ENCODE peak calls at places on chromosomes 5 and 9, in seven cellular contexts. U is breast epithelium; J is IMR-90; H is CD8-positive, alpha-beta memory T cell; B is Peyer's patch; C is prostate gland; M is effector memory CD4-positive, alpha-beta T cell. N is an unnamed sample.

GRCh38 chr5:85663708-85664031 is 954.1 kb upstream of the COX7C start:
- DNase-seq in B (no peak), J (no peak), U (no peak), C (no peak), M (no peak), H (no peak), N (no peak)

GRCh38 chr9:8760000-8760767 is 960.6 kb upstream of the DMAC1 start:
- DNase-seq in H (no peak), J (no peak), M (no peak), C (no peak), U (no peak), B (no peak), N (no peak)

GRCh38 chr9:137634016-137634415 is 15.2 kb downstream of the EHMT1 start:
- DNase-seq in H (no peak), B (no peak), M (no peak), U (no peak), C (no peak), J (no peak), N (no peak)

GRCh38 chr9:5582835-5583195 is 46.1 kb upstream of the RIC1 start:
- DNase-seq in M (no peak), C (no peak), J (peak; percentile 89), H (peak; percentile 33), B (peak; percentile 65), U (no peak), N (no peak)

GRCh38 chr5:116769470-116769869 is 194.8 kb upstream of the SEMA6A start:
- DNase-seq in C (no peak), H (no peak), U (no peak), B (no peak), J (no peak), M (no peak), N (no peak)

GRCh38 chr9:135506327-135507103 is 6.0 kb downstream of the MRPS2 start:
- DNase-seq in J (no peak), M (no peak), B (no peak), H (no peak), U (no peak), C (no peak), N (no peak)

GRCh38 chr9:134619983-134620612 is 21.5 kb upstream of the COL5A1 start:
- DNase-seq in M (no peak), J (no peak), H (no peak), U (peak; percentile 48), C (no peak), B (peak; percentile 25), N (no peak)

GRCh38 chr5:154818459-154819116 is 31.8 kb downstream of the FAXDC2 start:
- DNase-seq in B (peak; percentile 22), J (no peak), C (no peak), U (no peak), H (no peak), M (no peak), N (no peak)

GRCh38 chr9:36731576-36731975 is 158.9 kb downstream of the MELK start:
- DNase-seq in U (no peak), H (no peak), B (no peak), J (peak; percentile 74), M (no peak), C (no peak), N (no peak)

GRCh38 chr5:8861764-8862163 is 684.1 kb downstream of the SEMA5A start:
- DNase-seq in J (no peak), M (no peak), C (no peak), U (no peak), H (no peak), B (no peak), N (no peak)

GRCh38 chr5:142779163-142779562 is 9.0 kb downstream of the ARHGAP26 start:
- DNase-seq in B (no peak), M (no peak), J (no peak), C (peak; percentile 24), U (no peak), H (no peak), N (no peak)

GRCh38 chr9:93659044-93659836 is 82.9 kb downstream of the PHF2 start:
- DNase-seq in C (no peak), H (no peak), B (peak; percentile 25), U (peak; percentile 35), J (no peak), M (no peak), N (no peak)

GRCh38 chr5:39169081-39169480 is 50.3 kb downstream of the FYB1 start:
- DNase-seq in U (no peak), J (peak; percentile 86), C (no peak), M (no peak), B (no peak), H (no peak), N (no peak)

GRCh38 chr5:113119271-113119924 is 142.8 kb downstream of the DCP2 start:
- DNase-seq in U (no peak), J (peak; percentile 12), B (peak; percentile 49), C (no peak), H (no peak), M (no peak), N (no peak)

GRCh38 chr9:16824545-16825041 is 45.9 kb downstream of the BNC2 start:
- DNase-seq in U (peak; percentile 54), B (no peak), H (no peak), J (peak; percentile 85), C (peak; percentile 78), M (no peak), N (no peak)

GRCh38 chr5:143229426-143229895 is 174.0 kb downstream of the NR3C1 start:
- DNase-seq in H (peak; percentile 1), J (no peak), U (no peak), B (no peak), C (no peak), M (peak; percentile 9), N (no peak)

GRCh38 chr5:78677777-78678668 is 29.5 kb upstream of the LHFPL2 start:
- DNase-seq in M (no peak), H (no peak), C (no peak), J (peak; percentile 98), U (no peak), B (no peak), N (peak; percentile 18)

GRCh38 chr9:85020791-85021190 is 351.3 kb downstream of the NTRK2 start:
- DNase-seq in B (no peak), M (no peak), H (no peak), J (no peak), U (no peak), C (no peak), N (no peak)

DNA sequence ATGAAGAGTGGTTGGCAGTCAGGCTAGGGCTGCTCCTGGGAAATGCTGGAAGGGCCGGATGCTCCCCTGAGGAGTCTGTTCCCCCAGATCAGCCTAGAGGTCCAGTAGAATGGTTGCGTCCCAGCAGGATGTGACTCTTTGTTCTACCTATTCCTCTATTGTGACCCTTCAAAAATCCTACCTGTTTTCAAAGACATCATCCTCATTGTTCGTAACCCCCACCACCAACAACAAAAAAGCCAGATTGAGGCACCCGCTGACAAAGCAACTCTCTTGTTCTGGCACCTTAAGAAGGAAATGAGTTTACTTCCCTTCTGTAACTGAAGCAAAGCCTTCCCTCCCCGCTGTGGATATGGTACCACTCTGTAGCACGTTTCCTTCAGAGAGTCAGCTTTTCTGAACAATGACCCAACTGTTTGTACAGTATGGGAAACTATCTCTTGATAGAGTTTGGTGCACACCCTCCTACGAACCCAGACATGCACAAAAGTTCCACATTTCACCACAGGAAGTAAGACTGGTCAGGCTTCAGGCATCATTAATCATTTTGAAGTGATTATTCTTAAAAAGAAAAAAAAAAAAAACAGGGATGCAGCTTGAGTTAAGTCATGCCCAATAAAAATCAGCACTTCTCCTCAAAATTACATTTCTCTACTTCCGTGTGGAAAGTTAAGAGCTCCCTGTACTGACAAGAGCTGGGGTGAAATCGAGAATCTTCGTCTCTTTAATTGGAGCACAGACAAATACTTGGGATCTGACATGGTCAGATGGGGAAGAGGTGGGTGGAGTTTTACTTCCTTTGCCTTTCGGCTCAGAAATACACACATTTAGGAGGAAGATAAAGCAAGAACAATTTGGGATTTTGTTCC is 207.0 kb downstream of the ENC1 start:
- DNase-seq in B (no peak), U (no peak), C (no peak), H (no peak), M (no peak), J (peak; percentile 22), N (no peak)
- H3K4me3 ChIP-seq in B (no peak overlapping the region), U (no peak overlapping the region), C (no peak overlapping the region), H (no peak overlapping the region), M (no peak overlapping the region), J (no peak overlapping the region), N (no peak overlapping the region)

GRCh38 chr9:104778802-104779201 is 14.9 kb downstream of the NIPSNAP3B start:
- DNase-seq in U (no peak), M (no peak), H (no peak), J (no peak), C (no peak), B (no peak), N (no peak)
- H3K4me1 ChIP-seq in U (no peaks in the 10 kb centered on the region), M (no peaks in the 10 kb centered on the region), H (no peaks in the 10 kb centered on the region), J (no peaks in the 10 kb centered on the region), C (no peaks in the 10 kb centered on the region), B (no peaks in the 10 kb centered on the region), N (peaks cover 3% of the 10 kb centered on the region)

GRCh38 chr9:34989056-34989945 is at the start of gene DNAJB5:
- DNase-seq in C (peak; percentile 99), H (peak; percentile 97), J (peak; percentile 100), B (peak; percentile 99), U (peak; percentile 98), M (peak; percentile 96), N (peak; percentile 100)

GRCh38 chr9:34992376-34992951 is 2.9 kb downstream of the DNAJB5 start:
- DNase-seq in M (no peak), J (peak; percentile 94), H (no peak), U (no peak), B (no peak), C (no peak), N (peak; percentile 48)

GRCh38 chr9:34989946-34990635 is 546 bp downstream of the DNAJB5 start:
- DNase-seq in C (peak; percentile 27), J (peak; percentile 39), U (no peak), H (peak; percentile 26), B (peak; percentile 68), M (peak; percentile 33), N (peak; percentile 67)

GRCh38 chr9:34991833-34992375 is 2.4 kb downstream of the DNAJB5 start:
- DNase-seq in J (no peak), C (no peak), U (no peak), B (no peak), H (no peak), M (no peak), N (peak; percentile 35)

DNA sequence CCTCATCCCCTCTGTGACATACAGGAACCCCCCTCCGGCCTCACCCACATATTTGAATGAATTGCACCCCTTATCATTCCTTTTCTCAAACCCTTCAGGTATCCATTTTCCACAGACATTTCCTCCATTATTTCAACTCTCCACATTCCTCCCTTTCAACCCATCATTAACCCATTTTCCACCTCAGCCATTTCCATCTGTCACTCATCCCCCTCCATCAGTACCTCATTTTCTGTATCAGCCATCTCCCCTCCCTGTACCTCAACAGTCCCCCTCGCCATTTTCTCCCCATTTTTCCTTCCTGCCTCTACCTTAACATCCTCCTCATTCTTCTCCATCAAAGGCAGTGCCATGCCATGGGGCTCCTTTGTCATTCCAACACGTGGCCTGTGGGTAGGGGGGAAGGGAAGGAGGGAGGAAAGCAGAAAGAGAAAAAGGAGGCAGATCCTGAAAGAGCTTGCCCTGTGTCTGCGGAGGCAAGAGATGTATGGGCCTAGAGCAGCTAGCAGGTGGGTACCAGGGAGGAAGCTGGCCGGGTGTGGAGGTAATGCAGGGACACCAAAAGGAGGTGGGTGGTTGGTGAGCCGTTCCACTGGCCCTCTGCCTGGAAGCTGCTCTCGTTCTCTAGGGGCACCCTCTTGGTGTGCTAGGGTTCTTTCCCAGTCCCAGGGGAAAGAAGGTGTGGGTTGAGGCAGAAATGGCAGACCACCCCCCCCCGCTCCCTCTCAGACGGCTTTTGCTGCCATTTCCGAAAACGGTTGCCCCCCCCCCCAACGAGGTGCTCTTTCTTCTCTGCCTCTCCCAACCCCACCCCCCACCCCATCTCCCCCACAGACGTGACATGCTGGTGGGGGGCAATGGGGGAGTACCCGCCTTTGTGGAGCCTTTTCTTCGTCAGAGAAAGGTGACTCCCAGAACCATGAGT is 1.6 kb downstream of the DNAJB5 start:
- DNase-seq in B (no peak), C (no peak), U (no peak), H (no peak), J (no peak), M (no peak), N (no peak)
- H3K4me3 ChIP-seq in B (no peak overlapping the region), C (no peak overlapping the region), U (no peak overlapping the region), H (no peak overlapping the region), J (no peak overlapping the region), M (no peak overlapping the region), N (no peak overlapping the region)

GRCh38 chr5:35939639-35940038 is 1.2 kb upstream of the CAPSL start:
- DNase-seq in C (no peak), U (no peak), H (no peak), J (no peak), M (no peak), B (no peak), N (no peak)
- H3K4me1 ChIP-seq in C (no peaks in the 10 kb centered on the region), U (no peaks in the 10 kb centered on the region), H (no peaks in the 10 kb centered on the region), J (no peaks in the 10 kb centered on the region), M (no peaks in the 10 kb centered on the region), B (no peaks in the 10 kb centered on the region), N (no peaks in the 10 kb centered on the region)